ENCODE peak calls at places on chromosome 3, in four cellular contexts. Z is activated T-cell treated with anti-CD3 and anti-CD28 coated beads, Interleukin-2, amount 50 U/mL, for 24 hours; E is retina; H is hippocampal formation. T is an unnamed sample.

GRCh38 chr3:187193181-187193580 is 4.1 kb upstream of the RTP1 start:
- DNase-seq in Z (no peak), E (no peak), H (no peak), T (no peak)

GRCh38 chr3:141998674-141999290 is 122.3 kb downstream of the ATP1B3 start:
- DNase-seq in Z (no peak), E (no peak), H (peak; percentile 19), T (no peak)

GRCh38 chr3:73094951-73095350 is 33.5 kb downstream of the EBLN2 start:
- DNase-seq in Z (no peak), E (peak; percentile 47), H (no peak), T (no peak)

GRCh38 chr3:35946121-35946856 is 307.0 kb downstream of the ARPP21 start:
- DNase-seq in Z (no peak), E (peak; percentile 34), H (peak; percentile 62), T (no peak)

GRCh38 chr3:123789760-123790159 is 94.4 kb downstream of the MYLK start:
- DNase-seq in Z (no peak), E (no peak), H (no peak), T (no peak)

GRCh38 chr3:196667056-196667844 is 27.8 kb downstream of the NRROS start:
- DNase-seq in Z (no peak), E (no peak), H (no peak), T (no peak)

GRCh38 chr3:106033654-106034053 is 164.8 kb upstream of the CBLB start:
- DNase-seq in Z (no peak), E (no peak), H (no peak), T (no peak)

GRCh38 chr3:130759692-130760338 is 13.2 kb upstream of the PIK3R4 start:
- DNase-seq in Z (peak; percentile 46), E (peak; percentile 56), H (peak; percentile 39), T (peak; percentile 43)

GRCh38 chr3:41933154-41933676 is 28.7 kb downstream of the ULK4 start:
- DNase-seq in Z (no peak), E (no peak), H (no peak), T (no peak)

GRCh38 chr3:56042326-56042951 is 425.8 kb downstream of the ERC2 start:
- DNase-seq in Z (no peak), E (peak; percentile 60), H (peak; percentile 51), T (no peak)

GRCh38 chr3:31531465-31531991 is 1.2 kb upstream of the STT3B start:
- DNase-seq in Z (no peak), E (no peak), H (no peak), T (no peak)

GRCh38 chr3:142633073-142633472 is 36.9 kb downstream of the PLS1 start:
- DNase-seq in Z (no peak), E (no peak), H (no peak), T (no peak)

GRCh38 chr3:64067510-64068346 is 44.4 kb upstream of the PSMD6 start:
- DNase-seq in Z (no peak), E (no peak), H (no peak), T (no peak)

GRCh38 chr3:136630911-136631310 is 121.3 kb downstream of the STAG1 start:
- DNase-seq in Z (no peak), E (no peak), H (no peak), T (no peak)

GRCh38 chr3:10594915-10595314 is 89.5 kb upstream of the ATP2B2 start:
- DNase-seq in Z (peak; percentile 46), E (peak; percentile 68), H (no peak), T (no peak)

GRCh38 chr3:60600848-60601247 is 650.4 kb downstream of the FHIT start:
- DNase-seq in Z (no peak), E (no peak), H (no peak), T (no peak)

GRCh38 chr3:17802993-17803392 is 60.6 kb upstream of the TBC1D5 start:
- DNase-seq in Z (no peak), E (no peak), H (no peak), T (peak; percentile 9)

GRCh38 chr3:186609247-186609868 is 3.5 kb upstream of the AHSG start:
- DNase-seq in Z (no peak), E (no peak), H (no peak), T (no peak)

GRCh38 chr3:13262493-13263211 is 157.5 kb downstream of the NUP210 start:
- DNase-seq in Z (no peak), E (no peak), H (no peak), T (no peak)

GRCh38 chr3:32399030-32399620 is 7.5 kb downstream of the CMTM7 start:
- DNase-seq in Z (no peak), E (peak; percentile 49), H (peak; percentile 13), T (peak; percentile 63)

GRCh38 chr3:129503387-129504010 is 24.9 kb upstream of the RHO start:
- DNase-seq in Z (no peak), E (no peak), H (no peak), T (no peak)

GRCh38 chr3:78632925-78633324 is 1134.9 kb downstream of the ROBO1 start:
- DNase-seq in Z (no peak), E (no peak), H (no peak), T (no peak)

GRCh38 chr3:120561251-120562045 is 34.7 kb upstream of the NDUFB4 start:
- DNase-seq in Z (peak; percentile 72), E (peak; percentile 77), H (peak; percentile 74), T (peak; percentile 53)

GRCh38 chr3:127038476-127038875 is 55.6 kb downstream of the PLXNA1 start:
- DNase-seq in Z (no peak), E (peak; percentile 75), H (no peak), T (no peak)

GRCh38 chr3:181794036-181794790 is 82.5 kb downstream of the SOX2 start:
- DNase-seq in Z (no peak), E (no peak), H (no peak), T (no peak)

T was measured in naive B cell.